ENCODE peak calls at places on chromosomes 16 and 17, in seven cellular contexts. One of them, this sample, is unnamed.

GRCh38 chr17:28282596-28282995 is 36.4 kb upstream of the TMEM97 start:
- DNase-seq in fibroblast of lung: peak
- DNase-seq in neural progenitor cell: no peak
- DNase-seq in brain microvascular endothelial cell: peak
- DNase-seq in mammary epithelial cell: peak
- DNase-seq in left ventricle myocardium inferior: no peak
- DNase-seq in Peyer's patch: no peak
- DNase-seq in this sample: peak

GRCh38 chr17:42608692-42609181 is 437 bp downstream of the RETREG3 start:
- DNase-seq in brain microvascular endothelial cell: no peak
- DNase-seq in neural progenitor cell: peak
- DNase-seq in mammary epithelial cell: no peak
- DNase-seq in fibroblast of lung: no peak
- DNase-seq in Peyer's patch: no peak
- DNase-seq in left ventricle myocardium inferior: peak
- DNase-seq in this sample: no peak

GRCh38 chr16:87414251-87414680 is 22.1 kb downstream of the MAP1LC3B start:
- DNase-seq in left ventricle myocardium inferior: peak
- DNase-seq in brain microvascular endothelial cell: no peak
- DNase-seq in Peyer's patch: no peak
- DNase-seq in mammary epithelial cell: no peak
- DNase-seq in fibroblast of lung: no peak
- DNase-seq in neural progenitor cell: no peak
- DNase-seq in this sample: no peak

GRCh38 chr17:410674-411401 is 58.2 kb upstream of the RPH3AL start:
- DNase-seq in fibroblast of lung: no peak
- DNase-seq in neural progenitor cell: peak
- DNase-seq in left ventricle myocardium inferior: no peak
- DNase-seq in Peyer's patch: no peak
- DNase-seq in brain microvascular endothelial cell: no peak
- DNase-seq in mammary epithelial cell: no peak
- DNase-seq in this sample: no peak

GRCh38 chr17:74355065-74355464 is 6.6 kb downstream of the BTBD17 start:
- DNase-seq in fibroblast of lung: no peak
- DNase-seq in brain microvascular endothelial cell: no peak
- DNase-seq in neural progenitor cell: no peak
- DNase-seq in Peyer's patch: no peak
- DNase-seq in mammary epithelial cell: no peak
- DNase-seq in left ventricle myocardium inferior: no peak
- DNase-seq in this sample: no peak

GRCh38 chr17:73803867-73804539 is 159.8 kb upstream of the SDK2 start:
- DNase-seq in Peyer's patch: no peak
- DNase-seq in mammary epithelial cell: no peak
- DNase-seq in fibroblast of lung: no peak
- DNase-seq in neural progenitor cell: no peak
- DNase-seq in brain microvascular endothelial cell: no peak
- DNase-seq in left ventricle myocardium inferior: no peak
- DNase-seq in this sample: no peak

GRCh38 chr17:17681744-17682292 is 560 bp downstream of the RAI1 start:
- DNase-seq in neural progenitor cell: peak
- DNase-seq in brain microvascular endothelial cell: no peak
- DNase-seq in mammary epithelial cell: no peak
- DNase-seq in left ventricle myocardium inferior: peak
- DNase-seq in fibroblast of lung: no peak
- DNase-seq in Peyer's patch: peak
- DNase-seq in this sample: peak

GRCh38 chr17:34885076-34885475 is 76.2 kb downstream of the CCT6B start:
- DNase-seq in fibroblast of lung: no peak
- DNase-seq in left ventricle myocardium inferior: no peak
- DNase-seq in neural progenitor cell: no peak
- DNase-seq in brain microvascular endothelial cell: no peak
- DNase-seq in Peyer's patch: no peak
- DNase-seq in mammary epithelial cell: no peak
- DNase-seq in this sample: no peak

GRCh38 chr17:32117399-32117798 is 24.9 kb upstream of the RHOT1 start:
- DNase-seq in mammary epithelial cell: no peak
- DNase-seq in brain microvascular endothelial cell: no peak
- DNase-seq in Peyer's patch: no peak
- DNase-seq in fibroblast of lung: no peak
- DNase-seq in neural progenitor cell: no peak
- DNase-seq in left ventricle myocardium inferior: no peak
- DNase-seq in this sample: no peak

GRCh38 chr17:48618366-48618896 is 3.3 kb upstream of the HOXB8 start:
- DNase-seq in fibroblast of lung: peak
- DNase-seq in brain microvascular endothelial cell: peak
- DNase-seq in Peyer's patch: peak
- DNase-seq in neural progenitor cell: peak
- DNase-seq in left ventricle myocardium inferior: peak
- DNase-seq in mammary epithelial cell: peak
- DNase-seq in this sample: peak

GRCh38 chr16:20938426-20938825 is 37.9 kb downstream of the LYRM1 start:
- DNase-seq in fibroblast of lung: peak
- DNase-seq in left ventricle myocardium inferior: no peak
- DNase-seq in brain microvascular endothelial cell: no peak
- DNase-seq in mammary epithelial cell: peak
- DNase-seq in Peyer's patch: no peak
- DNase-seq in neural progenitor cell: no peak
- DNase-seq in this sample: peak

GRCh38 chr17:61405047-61405685 is 5.5 kb downstream of the TBX2 start:
- DNase-seq in left ventricle myocardium inferior: no peak
- DNase-seq in Peyer's patch: peak
- DNase-seq in neural progenitor cell: peak
- DNase-seq in mammary epithelial cell: no peak
- DNase-seq in fibroblast of lung: peak
- DNase-seq in brain microvascular endothelial cell: no peak
- DNase-seq in this sample: no peak

GRCh38 chr16:6880263-6880662 is 452.4 kb upstream of the RBFOX1 start:
- DNase-seq in Peyer's patch: no peak
- DNase-seq in brain microvascular endothelial cell: no peak
- DNase-seq in neural progenitor cell: no peak
- DNase-seq in fibroblast of lung: no peak
- DNase-seq in left ventricle myocardium inferior: no peak
- DNase-seq in mammary epithelial cell: no peak
- DNase-seq in this sample: no peak
- H3K4me3 ChIP-seq in Peyer's patch: no peak
- H3K4me3 ChIP-seq in brain microvascular endothelial cell: no peak
- H3K4me3 ChIP-seq in neural progenitor cell: no peak
- H3K4me3 ChIP-seq in fibroblast of lung: no peak
- H3K4me3 ChIP-seq in left ventricle myocardium inferior: no peak
- H3K4me3 ChIP-seq in mammary epithelial cell: no peak
- H3K4me3 ChIP-seq in this sample: no peak

GRCh38 chr16:85259831-85260165 is 147.5 kb upstream of the CIBAR2 start:
- DNase-seq in fibroblast of lung: no peak
- DNase-seq in neural progenitor cell: peak
- DNase-seq in brain microvascular endothelial cell: no peak
- DNase-seq in left ventricle myocardium inferior: no peak
- DNase-seq in mammary epithelial cell: no peak
- DNase-seq in Peyer's patch: no peak
- DNase-seq in this sample: no peak
- H3K4me3 ChIP-seq in fibroblast of lung: no peak
- H3K4me3 ChIP-seq in neural progenitor cell: no peak
- H3K4me3 ChIP-seq in brain microvascular endothelial cell: no peak
- H3K4me3 ChIP-seq in left ventricle myocardium inferior: no peak
- H3K4me3 ChIP-seq in mammary epithelial cell: no peak
- H3K4me3 ChIP-seq in Peyer's patch: no peak
- H3K4me3 ChIP-seq in this sample: no peak

GRCh38 chr17:2024572-2025219 is 438 bp downstream of the RTN4RL1 start:
- DNase-seq in neural progenitor cell: no peak
- DNase-seq in mammary epithelial cell: peak
- DNase-seq in left ventricle myocardium inferior: no peak
- DNase-seq in brain microvascular endothelial cell: no peak
- DNase-seq in Peyer's patch: no peak
- DNase-seq in fibroblast of lung: no peak
- DNase-seq in this sample: no peak
- H3K4me3 ChIP-seq in neural progenitor cell: peak
- H3K4me3 ChIP-seq in mammary epithelial cell: peak
- H3K4me3 ChIP-seq in left ventricle myocardium inferior: peak
- H3K4me3 ChIP-seq in brain microvascular endothelial cell: no peak
- H3K4me3 ChIP-seq in Peyer's patch: peak
- H3K4me3 ChIP-seq in fibroblast of lung: peak
- H3K4me3 ChIP-seq in this sample: peak

GRCh38 chr16:1379863-1380174 is 28.1 kb downstream of the GNPTG start:
- DNase-seq in left ventricle myocardium inferior: no peak
- DNase-seq in fibroblast of lung: no peak
- DNase-seq in mammary epithelial cell: no peak
- DNase-seq in brain microvascular endothelial cell: no peak
- DNase-seq in neural progenitor cell: no peak
- DNase-seq in Peyer's patch: no peak
- DNase-seq in this sample: no peak

GRCh38 chr16:1381655-1382406 is 30.1 kb downstream of the GNPTG start:
- DNase-seq in brain microvascular endothelial cell: no peak
- DNase-seq in mammary epithelial cell: no peak
- DNase-seq in left ventricle myocardium inferior: no peak
- DNase-seq in Peyer's patch: no peak
- DNase-seq in neural progenitor cell: no peak
- DNase-seq in fibroblast of lung: no peak
- DNase-seq in this sample: no peak

GRCh38 chr16:1385232-1385631 is 29.3 kb downstream of the UNKL start:
- DNase-seq in neural progenitor cell: no peak
- DNase-seq in fibroblast of lung: no peak
- DNase-seq in mammary epithelial cell: no peak
- DNase-seq in brain microvascular endothelial cell: no peak
- DNase-seq in Peyer's patch: no peak
- DNase-seq in left ventricle myocardium inferior: no peak
- DNase-seq in this sample: no peak

GRCh38 chr16:1380195-1380594 is 28.5 kb downstream of the GNPTG start:
- DNase-seq in Peyer's patch: no peak
- DNase-seq in fibroblast of lung: no peak
- DNase-seq in mammary epithelial cell: no peak
- DNase-seq in brain microvascular endothelial cell: no peak
- DNase-seq in left ventricle myocardium inferior: no peak
- DNase-seq in neural progenitor cell: peak
- DNase-seq in this sample: no peak

DNA sequence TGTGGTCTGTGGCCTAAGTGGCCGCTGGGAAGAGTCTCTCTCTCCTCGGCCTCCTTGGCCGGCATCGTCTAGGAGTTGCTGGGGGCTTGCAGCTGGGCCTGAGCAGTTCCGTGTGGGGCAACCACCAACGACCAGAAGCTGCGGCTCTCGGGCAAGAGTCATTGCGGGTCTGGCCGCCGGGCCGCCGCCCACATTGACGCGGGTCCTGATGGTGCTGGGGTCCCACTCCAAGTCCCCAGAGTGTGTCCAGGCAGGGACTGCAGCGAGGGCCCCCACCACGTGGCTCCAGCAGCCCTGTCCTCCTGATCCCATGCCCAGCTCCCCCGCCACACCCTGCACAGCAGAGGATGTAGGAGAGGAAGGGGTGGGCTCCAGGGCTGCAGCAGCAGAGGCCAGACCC is 30.9 kb downstream of the UNKL start:
- DNase-seq in left ventricle myocardium inferior: no peak
- DNase-seq in brain microvascular endothelial cell: no peak
- DNase-seq in fibroblast of lung: no peak
- DNase-seq in Peyer's patch: no peak
- DNase-seq in mammary epithelial cell: no peak
- DNase-seq in neural progenitor cell: no peak
- DNase-seq in this sample: no peak
- H3K4me3 ChIP-seq in left ventricle myocardium inferior: no peak
- H3K4me3 ChIP-seq in brain microvascular endothelial cell: no peak
- H3K4me3 ChIP-seq in fibroblast of lung: no peak
- H3K4me3 ChIP-seq in Peyer's patch: no peak
- H3K4me3 ChIP-seq in mammary epithelial cell: no peak
- H3K4me3 ChIP-seq in neural progenitor cell: no peak
- H3K4me3 ChIP-seq in this sample: no peak

DNA sequence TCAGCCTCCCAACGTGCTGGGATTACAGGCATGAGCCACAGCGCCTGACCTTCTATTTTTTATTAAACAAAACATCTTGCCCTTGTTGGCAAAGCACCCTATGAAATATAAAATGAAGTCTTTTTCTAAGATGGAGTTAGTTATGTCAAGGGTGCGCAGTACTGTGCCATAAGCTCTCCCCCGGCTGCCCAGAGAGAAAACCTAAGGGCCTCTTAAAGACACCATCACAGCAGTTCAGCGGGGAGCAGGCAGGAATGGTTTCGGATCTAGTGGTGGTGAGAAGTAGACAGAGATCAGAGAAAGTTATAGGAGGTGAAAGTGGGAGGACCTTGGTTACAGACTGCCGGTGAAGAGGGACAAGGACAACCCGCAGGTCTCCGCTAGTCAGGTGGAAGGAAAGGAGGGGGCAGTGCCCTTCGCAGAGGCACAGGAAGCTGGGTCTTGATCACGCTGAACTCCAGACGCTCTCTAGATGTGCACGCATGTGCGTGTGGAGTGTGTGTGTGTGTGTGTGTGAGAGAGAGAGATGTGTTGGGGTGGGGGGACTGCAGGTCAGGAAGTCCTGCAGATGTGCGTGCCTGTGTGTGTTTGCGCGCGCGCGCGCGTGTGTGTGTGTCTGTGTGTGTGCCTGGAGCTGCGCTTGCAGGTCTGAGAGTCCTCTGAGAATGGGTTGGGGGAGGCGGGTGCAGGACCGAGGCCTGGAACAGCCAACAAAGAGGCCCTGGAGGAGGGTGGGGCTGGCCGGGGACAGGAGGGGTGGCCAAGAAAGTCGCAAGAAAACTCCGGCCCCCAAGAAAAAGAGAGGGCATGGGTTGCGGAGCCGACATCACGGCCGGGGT is 748 bp upstream of the CMTM3 start:
- DNase-seq in brain microvascular endothelial cell: peak
- DNase-seq in fibroblast of lung: peak
- DNase-seq in Peyer's patch: no peak
- DNase-seq in left ventricle myocardium inferior: peak
- DNase-seq in mammary epithelial cell: peak
- DNase-seq in neural progenitor cell: peak
- DNase-seq in this sample: peak
- H3K4me3 ChIP-seq in brain microvascular endothelial cell: peak
- H3K4me3 ChIP-seq in fibroblast of lung: peak
- H3K4me3 ChIP-seq in Peyer's patch: peak
- H3K4me3 ChIP-seq in left ventricle myocardium inferior: peak
- H3K4me3 ChIP-seq in mammary epithelial cell: peak
- H3K4me3 ChIP-seq in neural progenitor cell: peak
- H3K4me3 ChIP-seq in this sample: peak